ENCODE peak calls at places on chromosomes 6 and 20, in eight cellular contexts. E is SK-MEL-5, Z is Calu3, I is GM18507, M is activated T-cell treated with anti-CD3 and anti-CD28 coated beads for 1 hour, A is SW 1271, O is mucosa of gallbladder, Y is EL. X is an unnamed sample.

GRCh38 chr20:19888269-19888669 is 128.9 kb upstream of the NAA20 start:
- DNase-seq in O (peak), I (no peak), Y (no peak), M (no peak), E (no peak), A (no peak), Z (no peak), X (no peak)

GRCh38 chr6:169970306-169970988 is 219.0 kb downstream of the ERMARD start:
- DNase-seq in I (no peak), E (no peak), A (no peak), Y (no peak), Z (no peak), O (no peak), M (no peak), X (no peak)

GRCh38 chr20:44966030-44966961 is at the start of gene STK4:
- DNase-seq in A (peak), M (peak), Y (peak), Z (peak), O (peak), E (peak), I (peak), X (no peak)

GRCh38 chr20:14142171-14142570 is 146.9 kb downstream of the MACROD2 start:
- DNase-seq in Z (peak), E (peak), M (no peak), O (peak), Y (peak), A (no peak), I (peak), X (no peak)

GRCh38 chr20:4891364-4891763 is 109.9 kb downstream of the SLC23A2 start:
- DNase-seq in Y (no peak), I (no peak), M (no peak), O (no peak), E (no peak), Z (no peak), A (no peak), X (no peak)

GRCh38 chr20:23148721-23149570 is 62.8 kb upstream of the CD93 start:
- DNase-seq in E (no peak), Y (no peak), Z (no peak), O (no peak), A (no peak), M (no peak), I (no peak), X (no peak)

GRCh38 chr6:120378582-120379220 is 955.6 kb downstream of the TBC1D32 start:
- DNase-seq in Y (peak), E (peak), A (peak), I (peak), O (no peak), M (no peak), Z (no peak), X (no peak)

GRCh38 chr6:154682633-154683125 is 50.5 kb upstream of the SCAF8 start:
- DNase-seq in E (no peak), Y (no peak), Z (no peak), M (no peak), A (no peak), I (no peak), O (no peak), X (no peak)

GRCh38 chr20:50216543-50217206 is 26.0 kb downstream of the CEBPB start:
- DNase-seq in E (no peak), O (no peak), Z (no peak), Y (no peak), M (no peak), I (no peak), A (no peak), X (no peak)

GRCh38 chr6:167044696-167045095 is 45.5 kb downstream of the CEP43 start:
- DNase-seq in O (no peak), Z (no peak), A (no peak), M (no peak), I (no peak), E (no peak), Y (peak), X (peak)

GRCh38 chr20:14445310-14445709 is 107.9 kb upstream of the FLRT3 start:
- DNase-seq in E (no peak), Y (peak), I (no peak), O (no peak), M (no peak), Z (no peak), A (no peak), X (peak)

GRCh38 chr6:84017709-84018452 is 15.7 kb upstream of the MRAP2 start:
- DNase-seq in I (no peak), E (no peak), Z (no peak), M (no peak), O (no peak), A (no peak), Y (no peak), X (no peak)

GRCh38 chr6:72287801-72288200 is 334.1 kb upstream of the KCNQ5 start:
- DNase-seq in M (no peak), I (no peak), O (no peak), Y (no peak), E (no peak), A (no peak), Z (no peak), X (no peak)

GRCh38 chr6:158686791-158687381 is 37.0 kb downstream of the SYTL3 start:
- DNase-seq in M (peak), O (no peak), I (no peak), Z (no peak), A (no peak), E (no peak), Y (no peak), X (no peak)

GRCh38 chr6:77430506-77430905 is 32.8 kb downstream of the HTR1B start:
- DNase-seq in I (no peak), O (no peak), Z (no peak), E (no peak), M (no peak), A (no peak), Y (peak), X (no peak)

GRCh38 chr6:148291876-148292275 is 50.8 kb upstream of the SASH1 start:
- DNase-seq in A (no peak), Z (no peak), Y (no peak), E (no peak), I (no peak), M (no peak), O (no peak), X (no peak)

GRCh38 chr6:31763617-31763940 is 1.1 kb downstream of the SAPCD1 start:
- DNase-seq in A (peak), Z (no peak), E (peak), Y (peak), O (no peak), M (no peak), I (no peak), X (peak)

GRCh38 chr20:6058684-6059295 is 4.9 kb upstream of the LRRN4 start:
- DNase-seq in O (peak), M (no peak), A (no peak), I (no peak), Z (no peak), E (no peak), Y (no peak), X (no peak)

GRCh38 chr6:150813993-150814359 is 51.5 kb upstream of the MTHFD1L start:
- DNase-seq in O (no peak), Z (peak), I (peak), Y (peak), E (no peak), M (no peak), A (no peak), X (no peak)

X was measured in GM04503.